ENCODE peak calls at places on chromosome 1, in ten cellular contexts. D is cardiac septum; J is kidney glomerular epithelial cell; M is bronchial epithelial cell; T is stimulated activated naive CD8-positive, alpha-beta T cell treated with anti-CD3 and anti-CD28 coated beads, Interleukin-15, Interleukin-2, amounts not matched to agents 100 U/mL and 50 U/mL, for 24 hours; O is progenitor cell of endocrine pancreas; R is stomach; I is psoas muscle; N is midbrain; C is globus pallidus. Q is an unnamed sample.

GRCh38 chr1:236685205-236685916 is 938 bp upstream of the ACTN2 start:
- DNase-seq in J (no peak), I (peak), D (no peak), O (no peak), R (no peak), T (no peak), M (no peak), N (no peak), C (no peak), Q (no peak)

GRCh38 chr1:98668733-98669132 is 7.2 kb downstream of the SNX7 start:
- DNase-seq in T (no peak), N (no peak), O (no peak), D (no peak), I (no peak), R (no peak), C (no peak), M (no peak), J (no peak), Q (no peak)

GRCh38 chr1:12057382-12057781 is 5.7 kb upstream of the TNFRSF8 start:
- DNase-seq in C (no peak), M (peak), R (no peak), N (no peak), D (no peak), O (no peak), J (no peak), I (no peak), T (peak), Q (no peak)

GRCh38 chr1:209853677-209854076 is 25.9 kb downstream of the UTP25 start:
- DNase-seq in M (no peak), D (no peak), J (no peak), I (no peak), R (no peak), N (no peak), T (no peak), O (no peak), C (no peak), Q (no peak)

GRCh38 chr1:95183952-95184351 is 50.1 kb upstream of the RWDD3 start:
- DNase-seq in C (peak), N (peak), I (no peak), D (no peak), M (no peak), O (no peak), T (no peak), R (no peak), J (no peak), Q (no peak)

GRCh38 chr1:151892190-151892589 is 17.1 kb downstream of the THEM4 start:
- DNase-seq in C (no peak), I (no peak), R (no peak), O (no peak), D (no peak), N (no peak), J (no peak), T (no peak), M (no peak), Q (no peak)

GRCh38 chr1:6499318-6499717 is 7.9 kb upstream of the PLEKHG5 start:
- DNase-seq in J (no peak), I (no peak), R (no peak), N (no peak), T (no peak), M (no peak), C (no peak), O (no peak), D (no peak), Q (no peak)

GRCh38 chr1:10830961-10831669 is 34.7 kb upstream of the CASZ1 start:
- DNase-seq in N (no peak), T (no peak), J (peak), R (no peak), I (no peak), C (no peak), M (peak), O (no peak), D (no peak), Q (no peak)

GRCh38 chr1:17994046-17994445 is 113.6 kb upstream of the IGSF21 start:
- DNase-seq in I (no peak), N (no peak), O (no peak), T (no peak), C (no peak), R (peak), D (no peak), M (no peak), J (no peak), Q (no peak)

GRCh38 chr1:162276493-162276892 is 100.2 kb downstream of the SPATA46 start:
- DNase-seq in D (no peak), C (peak), I (no peak), J (peak), N (peak), T (no peak), M (peak), O (no peak), R (no peak), Q (no peak)

Q was measured in NCI-H1436.